ENCODE peak calls at places on chromosome 11, in eight cellular contexts. H, F, Z, U, C, J, R and V are unnamed samples. For H3K4me1, the result is how much of the 10 kb centered on the place peaks cover.

GRCh38 chr11:115623021-115623451 is 118.8 kb upstream of the CADM1 start:
- DNase-seq in R (no peak), C (no peak), U (peak), F (peak), J (peak), Z (peak), H (peak), V (peak)

GRCh38 chr11:15396778-15397177 is 282.1 kb downstream of the INSC start:
- DNase-seq in F (no peak), C (no peak), Z (no peak), H (no peak), J (no peak), R (no peak), U (no peak), V (no peak)

GRCh38 chr11:26948881-26949280 is 45.0 kb upstream of the FIBIN start:
- DNase-seq in H (peak), J (no peak), C (no peak), F (no peak), U (no peak), R (no peak), Z (no peak), V (no peak)

GRCh38 chr11:112783945-112784322 is 177.3 kb upstream of the NCAM1 start:
- DNase-seq in J (no peak), H (no peak), Z (no peak), U (no peak), F (no peak), C (no peak), R (no peak), V (no peak)

GRCh38 chr11:102177126-102177525 is 66.9 kb downstream of the YAP1 start:
- DNase-seq in C (no peak), U (no peak), H (peak), R (no peak), J (no peak), Z (no peak), F (no peak), V (no peak)

GRCh38 chr11:101456812-101457211 is 127.0 kb downstream of the TRPC6 start:
- DNase-seq in C (no peak), U (no peak), F (no peak), Z (no peak), J (no peak), H (peak), R (no peak), V (no peak)

GRCh38 chr11:74783241-74783871 is 34.7 kb downstream of the RNF169 start:
- DNase-seq in J (peak), F (no peak), R (no peak), Z (no peak), H (peak), C (no peak), U (no peak), V (no peak)

GRCh38 chr11:87263979-87264378 is 226.2 kb downstream of the TMEM135 start:
- DNase-seq in C (no peak), U (no peak), R (no peak), H (peak), J (no peak), Z (no peak), F (no peak), V (no peak)

GRCh38 chr11:46251954-46252353 is 25.5 kb upstream of the CREB3L1 start:
- DNase-seq in U (no peak), F (no peak), H (no peak), R (no peak), C (no peak), J (no peak), Z (no peak), V (no peak)

GRCh38 chr11:46256540-46257001 is 20.9 kb upstream of the CREB3L1 start:
- DNase-seq in C (no peak), R (no peak), F (no peak), U (no peak), Z (no peak), J (no peak), H (no peak), V (no peak)

GRCh38 chr11:46253258-46254134 is 24.0 kb upstream of the CREB3L1 start:
- DNase-seq in C (no peak), R (no peak), J (no peak), H (no peak), U (no peak), Z (no peak), F (no peak), V (no peak)

GRCh38 chr11:46252373-46252914 is 25.0 kb upstream of the CREB3L1 start:
- DNase-seq in J (no peak), H (no peak), Z (no peak), C (no peak), R (no peak), U (no peak), F (peak), V (no peak)

DNA sequence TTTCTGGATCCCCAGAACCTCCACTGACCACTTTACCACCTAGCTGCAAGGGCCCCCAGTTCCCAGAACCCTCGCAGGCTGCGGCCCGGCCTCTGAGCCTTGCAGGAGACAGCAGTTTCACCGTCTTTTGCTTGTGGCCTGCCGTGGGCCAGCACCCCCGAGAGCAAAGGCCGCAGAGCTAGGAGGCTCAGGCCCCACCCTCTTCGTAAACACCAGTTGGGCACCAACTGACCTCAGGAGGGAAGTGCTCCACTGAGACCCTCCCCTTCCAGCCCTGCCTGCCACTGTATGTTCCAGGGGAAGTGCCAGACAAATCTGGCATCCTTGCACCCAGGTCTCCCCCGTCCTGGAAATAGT is 23.3 kb upstream of the CREB3L1 start:
- DNase-seq in F (no peak), R (no peak), U (no peak), Z (no peak), H (no peak), J (no peak), C (no peak), V (no peak)
- H3K4me1 ChIP-seq in F (under half), R (under half), U (under half), Z (under half), H (under half), J (under half), C (under half), V (under half)

DNA sequence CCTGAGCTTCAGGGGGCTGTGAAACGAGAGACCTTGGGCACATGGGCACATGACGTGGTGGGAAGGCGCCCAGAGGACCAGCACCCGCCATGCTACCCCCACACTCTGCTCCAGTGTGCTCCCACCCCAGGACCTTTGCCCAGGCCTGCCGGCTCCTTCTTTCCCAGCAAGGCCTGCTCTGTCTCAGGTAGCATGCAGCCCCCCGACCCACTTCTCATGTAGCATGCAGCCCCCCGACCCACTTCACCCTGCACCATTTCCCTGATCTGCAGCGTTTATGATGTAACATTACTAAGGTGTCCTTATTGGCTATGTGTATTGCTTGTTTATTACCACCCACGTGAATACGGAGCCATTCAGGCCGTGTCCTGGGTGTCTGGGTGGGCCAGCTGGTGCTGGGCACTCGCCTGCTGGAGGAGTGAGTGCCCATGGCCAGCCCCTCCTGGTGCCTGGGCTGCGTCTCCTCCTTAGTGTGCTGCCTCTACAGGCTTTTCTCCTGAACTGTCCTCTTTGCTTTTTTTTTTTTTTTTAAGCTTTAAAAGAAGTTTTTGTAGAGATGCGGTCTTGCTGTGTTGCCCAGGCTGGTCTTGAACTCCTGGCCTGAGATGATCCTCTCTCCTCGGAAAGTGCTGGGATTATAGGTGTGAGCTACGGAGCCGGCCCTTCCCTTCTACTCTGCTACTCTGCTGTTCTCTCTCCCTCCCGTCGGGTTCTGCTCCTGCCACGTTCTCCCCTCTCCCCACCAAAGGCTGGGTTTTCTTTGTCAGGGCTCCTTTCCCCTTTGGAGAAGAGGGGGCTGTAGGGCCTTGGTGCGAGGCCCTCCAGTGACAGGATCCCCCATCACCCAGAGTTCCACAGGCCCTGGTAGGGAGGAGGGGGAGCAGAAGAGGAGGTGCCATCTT is 29.4 kb downstream of the LRP5 start:
- DNase-seq in H (no peak), U (no peak), Z (no peak), F (no peak), R (no peak), C (no peak), J (no peak), V (no peak)
- H3K4me1 ChIP-seq in H (under half), U (under half), Z (under half), F (under half), R (under half), C (under half), J (half or more), V (under half)

DNA sequence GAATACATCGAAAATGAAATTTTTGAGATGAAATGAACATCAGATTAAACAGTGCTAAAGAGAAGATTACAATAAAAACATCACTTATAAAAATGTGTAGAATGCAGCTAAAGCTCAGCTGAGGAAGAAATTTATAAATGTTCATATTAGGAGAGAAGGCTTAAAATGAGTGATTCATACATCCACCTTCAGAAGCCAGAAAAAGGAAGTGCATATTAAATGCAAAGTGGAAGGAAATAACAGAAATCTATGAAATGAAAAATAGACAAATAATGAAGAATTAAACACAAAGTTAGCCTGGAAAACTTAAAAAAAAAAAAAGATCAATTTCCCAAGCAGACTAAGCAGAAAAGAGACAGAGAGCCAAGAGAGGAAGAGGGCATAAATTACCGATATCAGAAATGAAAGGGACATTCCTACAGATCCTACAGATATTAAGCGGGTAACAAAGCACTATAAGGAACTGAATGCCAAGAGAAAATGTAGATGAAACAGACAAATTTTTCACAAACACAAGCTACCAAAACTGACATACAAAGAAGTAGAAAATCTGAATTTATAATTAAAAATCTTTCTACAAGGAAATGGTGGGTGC is 7.2 kb upstream of the MOB2 start:
- DNase-seq in J (no peak), U (no peak), R (no peak), F (no peak), C (no peak), Z (no peak), H (no peak), V (no peak)
- H3K4me1 ChIP-seq in J (half or more), U (under half), R (under half), F (under half), C (under half), Z (under half), H (under half), V (under half)

DNA sequence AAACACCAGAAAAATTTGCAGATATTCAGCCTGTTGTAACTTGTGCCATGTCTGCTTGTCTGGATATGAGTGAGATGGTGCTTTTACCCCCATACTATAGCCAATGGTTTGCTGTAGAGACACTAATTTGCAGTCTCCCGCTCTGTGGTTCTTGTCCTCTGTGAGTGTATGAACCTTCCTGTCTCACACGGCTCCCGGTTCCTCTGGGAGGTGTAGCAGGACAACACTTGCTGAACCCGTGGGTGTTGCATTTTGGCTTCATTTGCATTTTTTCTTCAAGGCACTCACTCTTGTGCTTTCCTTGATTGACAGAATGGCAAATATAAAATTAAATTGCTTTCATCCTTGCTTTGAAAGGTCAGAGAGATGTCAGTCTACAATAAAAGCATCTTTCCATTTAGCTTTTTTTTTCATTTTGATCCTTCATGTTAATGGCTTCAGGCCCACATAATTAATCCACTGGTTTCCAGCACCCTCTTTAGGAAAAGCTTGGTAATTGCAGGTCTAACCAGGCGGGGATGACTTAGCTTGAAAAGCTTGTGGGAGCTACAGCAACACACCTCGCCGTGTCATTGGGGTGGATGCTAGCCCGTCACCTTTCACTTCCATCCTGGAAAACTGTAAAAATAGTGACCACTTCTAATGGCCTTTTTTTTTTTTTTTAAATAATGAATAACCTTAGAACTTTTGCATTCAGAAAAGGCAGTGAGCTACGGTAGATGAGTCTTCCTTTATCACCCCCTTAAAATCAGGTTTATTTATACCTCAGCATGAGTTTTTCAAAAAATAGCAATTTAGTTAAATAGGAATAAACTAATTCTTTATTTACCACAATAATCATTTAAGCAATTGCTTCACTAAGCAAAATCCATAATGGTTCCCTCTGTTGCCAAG is 27.4 kb upstream of the ST14 start:
- DNase-seq in Z (no peak), U (no peak), F (peak), J (peak), C (peak), R (peak), H (peak), V (no peak)
- H3K4me1 ChIP-seq in Z (under half), U (under half), F (under half), J (under half), C (under half), R (under half), H (under half), V (under half)

GRCh38 chr11:64878494-64879225 is at the start of gene EHD1:
- DNase-seq in U (peak), R (peak), F (peak), H (peak), Z (peak), C (peak), J (peak), V (peak)
- H3K4me1 ChIP-seq in U (under half), R (half or more), F (under half), H (under half), Z (under half), C (under half), J (half or more), V (under half)

DNA sequence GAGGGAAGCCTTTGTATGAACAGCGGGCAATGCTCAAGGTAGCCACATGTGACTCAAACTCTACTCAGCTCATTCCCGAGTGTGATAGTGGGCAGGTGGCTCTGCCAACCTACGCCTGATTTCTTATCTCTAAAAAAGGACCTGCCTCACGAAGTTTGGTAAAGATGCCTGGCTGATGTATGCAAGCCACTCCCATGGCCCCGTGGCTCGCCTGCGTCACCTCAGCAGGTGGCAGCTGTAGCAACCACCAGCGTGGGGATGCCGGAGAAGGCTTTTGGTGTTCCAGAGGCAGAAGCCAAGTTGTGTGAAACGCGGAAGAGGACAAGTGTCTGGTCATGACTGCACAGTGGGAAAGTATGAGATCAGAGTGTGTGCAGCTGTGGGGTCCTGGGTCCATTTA is 5.4 kb downstream of the FADS2 start:
- DNase-seq in R (no peak), U (peak), C (no peak), J (no peak), Z (no peak), F (no peak), H (no peak), V (no peak)
- H3K4me1 ChIP-seq in R (under half), U (under half), C (half or more), J (half or more), Z (under half), F (under half), H (under half), V (under half)

GRCh38 chr11:30422389-30422788 is 99.5 kb downstream of the ARL14EP start:
- DNase-seq in J (no peak), U (no peak), C (no peak), H (no peak), F (peak), Z (no peak), R (no peak), V (peak)
- H3K4me1 ChIP-seq in J (under half), U (under half), C (under half), H (under half), F (under half), Z (under half), R (under half), V (under half)

GRCh38 chr11:2095542-2095941 is 43.6 kb downstream of the IGF2 start:
- DNase-seq in Z (no peak), F (no peak), U (no peak), H (no peak), C (no peak), R (no peak), J (no peak), V (no peak)
- H3K4me1 ChIP-seq in Z (under half), F (under half), U (under half), H (under half), C (under half), R (under half), J (half or more), V (under half)

GRCh38 chr11:111737180-111737876 is 28.9 kb downstream of the PPP2R1B start:
- DNase-seq in C (no peak), R (no peak), Z (no peak), F (no peak), H (no peak), U (no peak), J (no peak), V (peak)
- H3K4me1 ChIP-seq in C (under half), R (under half), Z (under half), F (under half), H (half or more), U (under half), J (half or more), V (under half)